ENCODE peak calls at places on chromosomes 7 and 10, in six cellular contexts. W is HFFc6; G is progenitor cell of endocrine pancreas; J is CD8-positive, alpha-beta T cell; Q is tibial nerve; P is mesothelial cell of epicardium. X is an unnamed sample.

GRCh38 chr10:31359979-31360378 is 41.0 kb downstream of the ZEB1 start:
- DNase-seq in P (no peak), G (no peak), Q (no peak), J (no peak), W (no peak), X (no peak)

GRCh38 chr7:47518827-47519226 is 63.1 kb downstream of the TNS3 start:
- DNase-seq in Q (no peak), J (no peak), P (no peak), W (peak; percentile 72), G (no peak), X (no peak)

GRCh38 chr10:47025540-47026300 is 114.5 kb downstream of the PTPN20 start:
- DNase-seq in Q (no peak), W (peak; percentile 68), P (peak; percentile 14), G (peak; percentile 8), J (no peak), X (no peak)

GRCh38 chr7:94236960-94237359 is 157.7 kb upstream of the COL1A2 start:
- DNase-seq in P (no peak), W (no peak), Q (no peak), J (no peak), G (no peak), X (no peak)

GRCh38 chr7:130207642-130208041 is at the start of gene SSMEM1:
- DNase-seq in Q (no peak), W (peak; percentile 79), P (no peak), J (no peak), G (no peak), X (no peak)

GRCh38 chr10:12945709-12946359 is 55.7 kb downstream of the CCDC3 start:
- DNase-seq in P (no peak), J (no peak), Q (no peak), G (no peak), W (no peak), X (no peak)

GRCh38 chr7:145511014-145511413 is 605.6 kb upstream of the CNTNAP2 start:
- DNase-seq in Q (no peak), W (no peak), G (no peak), J (no peak), P (no peak), X (no peak)

GRCh38 chr10:61825001-61825400 is 76.5 kb upstream of the ARID5B start:
- DNase-seq in J (no peak), G (no peak), W (no peak), P (no peak), Q (no peak), X (no peak)

GRCh38 chr10:121610798-121611325 is 12.6 kb upstream of the FGFR2 start:
- DNase-seq in Q (no peak), P (no peak), J (no peak), G (no peak), W (no peak), X (no peak)

GRCh38 chr10:24349379-24350110 is 140.6 kb downstream of the KIAA1217 start:
- DNase-seq in W (peak; percentile 65), G (no peak), Q (no peak), J (no peak), P (no peak), X (no peak)

GRCh38 chr10:12181065-12181775 is 14.5 kb downstream of the NUDT5 start:
- DNase-seq in G (no peak), P (no peak), Q (no peak), W (no peak), J (peak; percentile 60), X (no peak)

GRCh38 chr10:11335167-11335652 is 276.2 kb downstream of the USP6NL start:
- DNase-seq in G (no peak), W (no peak), J (no peak), P (no peak), Q (no peak), X (no peak)

GRCh38 chr10:42868530-42868929 is 85.9 kb downstream of the BMS1 start:
- DNase-seq in W (no peak), G (no peak), J (no peak), P (no peak), Q (no peak), X (no peak)

GRCh38 chr7:151199196-151199874 is 11.0 kb downstream of the H2BK1 start:
- DNase-seq in P (no peak), G (no peak), J (no peak), Q (no peak), W (no peak), X (no peak)
- TF ChIP-seq CTCF in P (no peak), G (no peak), J (no peak), Q (no peak), W (no peak), X (no peak)

GRCh38 chr7:149329787-149330334 is 67.9 kb downstream of the ZNF783 start:
- DNase-seq in W (no peak), P (no peak), J (no peak), Q (no peak), G (no peak), X (no peak)
- TF ChIP-seq CTCF in W (no peak), P (no peak), J (no peak), Q (no peak), G (no peak), X (no peak)

DNA sequence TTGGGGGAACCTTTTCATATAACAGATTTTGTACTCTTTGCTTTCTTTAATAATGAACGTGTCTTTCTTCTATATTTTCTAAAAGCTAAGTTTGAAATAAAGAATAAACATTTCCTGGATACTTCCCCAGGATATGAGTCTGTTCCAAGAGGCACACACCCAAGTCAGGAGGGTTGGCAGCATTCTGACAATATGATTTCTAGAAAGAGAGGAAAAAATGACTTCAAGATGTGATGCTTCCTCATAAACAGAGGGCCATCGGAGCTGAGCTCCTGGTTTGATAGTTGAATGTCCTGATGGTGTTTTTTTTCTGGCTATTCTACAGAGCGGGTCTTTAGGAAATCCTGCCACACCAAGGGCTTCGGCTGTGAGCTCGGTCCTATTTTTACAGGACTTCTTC is 208.5 kb upstream of the MGMT start:
- DNase-seq in J (no peak), Q (no peak), W (no peak), G (no peak), P (no peak), X (no peak)
- TF ChIP-seq CTCF in J (no peak), Q (no peak), W (no peak), G (no peak), P (no peak), X (no peak)

GRCh38 chr10:103666109-103666508 is 172.6 kb downstream of the NEURL1 start:
- DNase-seq in G (no peak), P (no peak), W (peak; percentile 59), J (no peak), Q (no peak), X (no peak)
- TF ChIP-seq CTCF in G (peak; percentile 39), P (no peak), W (peak; percentile 80), J (no peak), Q (peak; percentile 30), X (peak; percentile 74)

GRCh38 chr10:114711487-114712250 is 53.6 kb upstream of the ABLIM1 start:
- DNase-seq in J (no peak), Q (no peak), G (no peak), W (no peak), P (no peak), X (no peak)
- TF ChIP-seq CTCF in J (no peak), Q (no peak), G (no peak), W (no peak), P (no peak), X (no peak)

GRCh38 chr7:30332549-30332948 is 48.2 kb downstream of the ZNRF2 start:
- DNase-seq in P (no peak), J (no peak), W (no peak), Q (no peak), G (no peak), X (no peak)

GRCh38 chr7:30330134-30331111 is 46.0 kb downstream of the ZNRF2 start:
- DNase-seq in Q (no peak), W (no peak), J (no peak), G (no peak), P (no peak), X (peak; percentile 71)

GRCh38 chr7:30329706-30330105 is 45.3 kb downstream of the ZNRF2 start:
- DNase-seq in J (no peak), W (no peak), Q (no peak), P (no peak), G (no peak), X (no peak)

GRCh38 chr7:30327813-30328212 is 43.4 kb downstream of the ZNRF2 start:
- DNase-seq in Q (no peak), G (no peak), W (peak; percentile 64), J (no peak), P (no peak), X (no peak)

GRCh38 chr7:30331338-30331737 is 46.9 kb downstream of the ZNRF2 start:
- DNase-seq in J (no peak), Q (no peak), W (peak; percentile 17), P (no peak), G (no peak), X (no peak)
- TF ChIP-seq CTCF in J (no peak), Q (no peak), W (no peak), P (no peak), G (no peak), X (no peak)

GRCh38 chr7:30977896-30978564 is 14.3 kb downstream of the GHRHR start:
- DNase-seq in W (no peak), J (no peak), Q (no peak), G (peak; percentile 47), P (no peak), X (peak; percentile 31)
- TF ChIP-seq CTCF in W (peak; percentile 75), J (no peak), Q (peak; percentile 29), G (peak; percentile 67), P (no peak), X (peak; percentile 50)

GRCh38 chr10:33129987-33130386 is 172.0 kb upstream of the ITGB1 start:
- DNase-seq in P (no peak), Q (no peak), J (no peak), G (no peak), W (peak; percentile 6), X (no peak)

GRCh38 chr10:33126118-33126517 is 168.1 kb upstream of the ITGB1 start:
- DNase-seq in G (no peak), Q (no peak), P (no peak), W (no peak), J (no peak), X (peak; percentile 64)

GRCh38 chr10:33126742-33127141 is 168.7 kb upstream of the ITGB1 start:
- DNase-seq in P (no peak), G (no peak), J (no peak), W (no peak), Q (no peak), X (no peak)

GRCh38 chr10:33127622-33128021 is 169.6 kb upstream of the ITGB1 start:
- DNase-seq in P (no peak), J (no peak), G (no peak), Q (no peak), W (no peak), X (no peak)

DNA sequence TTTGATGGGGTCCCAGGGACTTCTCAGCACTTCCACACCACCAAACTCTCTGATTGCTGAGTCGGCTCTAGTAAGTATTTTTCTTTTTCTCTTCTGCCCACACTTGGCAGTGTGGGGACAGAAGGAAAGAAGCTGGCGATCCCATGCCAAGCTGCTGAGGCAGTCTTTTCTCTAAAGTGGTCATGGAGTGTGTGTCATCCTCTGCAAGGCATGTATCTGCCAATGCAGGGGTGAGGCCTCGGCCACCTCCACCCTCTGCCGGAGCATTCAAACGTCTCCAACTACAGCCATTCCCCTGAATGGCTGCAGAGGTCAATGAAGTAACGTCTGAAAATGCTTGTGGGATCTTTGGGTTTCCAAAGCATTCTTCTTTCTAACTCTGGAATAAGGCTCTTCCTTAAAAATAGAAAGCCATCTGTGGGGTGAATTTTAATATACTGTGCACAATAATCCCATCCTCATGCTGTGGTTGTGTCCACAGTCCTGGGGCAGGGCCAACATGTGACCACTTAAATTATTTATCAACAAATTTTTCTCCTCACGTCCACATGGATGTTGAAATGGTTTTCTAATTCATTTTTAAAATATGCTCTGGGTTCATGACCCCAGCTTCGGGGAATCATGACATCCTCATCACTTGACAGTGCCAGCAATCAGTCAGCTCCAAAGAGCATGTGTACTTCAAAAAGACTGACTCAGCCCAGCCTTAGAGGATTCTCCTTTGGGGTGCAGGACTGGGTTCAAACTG is 171.3 kb upstream of the ITGB1 start:
- DNase-seq in Q (no peak), W (peak; percentile 90), P (no peak), G (no peak), J (no peak), X (no peak)
- TF ChIP-seq CTCF in Q (no peak), W (peak; percentile 2), P (no peak), G (no peak), J (no peak), X (no peak)

X was measured in OCI-LY7.